ENCODE peak calls at places on chromosomes 1 and 21, in four cellular contexts. One of them, this sample, is unnamed.

GRCh38 chr21:34915364-34915834 is 133.7 kb downstream of the RUNX1 start:
- DNase-seq in spleen: no peak
- DNase-seq in suprapubic skin: no peak
- DNase-seq in Panc1: no peak
- DNase-seq in this sample: peak; percentile 10

GRCh38 chr1:235557495-235557894 is 53.2 kb upstream of the B3GALNT2 start:
- DNase-seq in spleen: no peak
- DNase-seq in suprapubic skin: no peak
- DNase-seq in Panc1: no peak
- DNase-seq in this sample: peak; percentile 78

GRCh38 chr1:209702832-209703231 is 1.8 kb upstream of the HSD11B1 start:
- DNase-seq in spleen: no peak
- DNase-seq in suprapubic skin: no peak
- DNase-seq in Panc1: no peak
- DNase-seq in this sample: no peak

GRCh38 chr1:21786640-21787039 is 3.7 kb upstream of the USP48 start:
- DNase-seq in spleen: no peak
- DNase-seq in suprapubic skin: no peak
- DNase-seq in Panc1: no peak
- DNase-seq in this sample: no peak

GRCh38 chr1:152035406-152036315 is 1.1 kb downstream of the S100A11 start:
- DNase-seq in spleen: no peak
- DNase-seq in suprapubic skin: no peak
- DNase-seq in Panc1: no peak
- DNase-seq in this sample: peak; percentile 37

GRCh38 chr1:38872401-38873026 is 634 bp downstream of the MYCBP start:
- DNase-seq in spleen: no peak
- DNase-seq in suprapubic skin: no peak
- DNase-seq in Panc1: no peak
- DNase-seq in this sample: peak; percentile 33

GRCh38 chr21:41374867-41375533 is 13.2 kb downstream of the MX2 start:
- DNase-seq in spleen: no peak
- DNase-seq in suprapubic skin: no peak
- DNase-seq in Panc1: no peak
- DNase-seq in this sample: no peak

GRCh38 chr21:15000076-15000475 is 64.7 kb downstream of the NRIP1 start:
- DNase-seq in spleen: no peak
- DNase-seq in suprapubic skin: no peak
- DNase-seq in Panc1: no peak
- DNase-seq in this sample: no peak

GRCh38 chr1:94236630-94237290 is 624 bp downstream of the ARHGAP29 start:
- DNase-seq in spleen: no peak
- DNase-seq in suprapubic skin: peak; percentile 72
- DNase-seq in Panc1: no peak
- DNase-seq in this sample: peak; percentile 69

GRCh38 chr1:7493711-7494110 is 277.4 kb upstream of the VAMP3 start:
- DNase-seq in spleen: no peak
- DNase-seq in suprapubic skin: no peak
- DNase-seq in Panc1: no peak
- DNase-seq in this sample: no peak

GRCh38 chr1:222225171-222225570 is 322.7 kb downstream of the HHIPL2 start:
- DNase-seq in spleen: no peak
- DNase-seq in suprapubic skin: no peak
- DNase-seq in Panc1: no peak
- DNase-seq in this sample: no peak

GRCh38 chr1:168321945-168322344 is 41.3 kb downstream of the TBX19 start:
- DNase-seq in spleen: no peak
- DNase-seq in suprapubic skin: no peak
- DNase-seq in Panc1: no peak
- DNase-seq in this sample: no peak

GRCh38 chr1:228283043-228283371 is 75.2 kb downstream of the OBSCN start:
- DNase-seq in spleen: peak; percentile 89
- DNase-seq in suprapubic skin: peak; percentile 54
- DNase-seq in Panc1: no peak
- DNase-seq in this sample: peak; percentile 49

GRCh38 chr1:59238993-59239392 is 57.9 kb upstream of the FGGY start:
- DNase-seq in spleen: no peak
- DNase-seq in suprapubic skin: no peak
- DNase-seq in Panc1: no peak
- DNase-seq in this sample: no peak

GRCh38 chr1:198858026-198858425 is 219.2 kb downstream of the PTPRC start:
- DNase-seq in spleen: no peak
- DNase-seq in suprapubic skin: no peak
- DNase-seq in Panc1: no peak
- DNase-seq in this sample: no peak

GRCh38 chr21:45054927-45055612 is 19.3 kb upstream of the ADARB1 start:
- DNase-seq in spleen: no peak
- DNase-seq in suprapubic skin: no peak
- DNase-seq in Panc1: no peak
- DNase-seq in this sample: no peak

GRCh38 chr1:38788285-38788684 is 71.3 kb downstream of the RRAGC start:
- DNase-seq in spleen: no peak
- DNase-seq in suprapubic skin: no peak
- DNase-seq in Panc1: no peak
- DNase-seq in this sample: peak; percentile 39

GRCh38 chr1:173861731-173862145 is 6.1 kb downstream of the GAS5 start:
- DNase-seq in spleen: no peak
- DNase-seq in suprapubic skin: no peak
- DNase-seq in Panc1: no peak
- DNase-seq in this sample: peak; percentile 36

GRCh38 chr1:192399161-192399560 is 82.4 kb downstream of the RGS21 start:
- DNase-seq in spleen: no peak
- DNase-seq in suprapubic skin: no peak
- DNase-seq in Panc1: no peak
- DNase-seq in this sample: peak; percentile 4

GRCh38 chr1:230515451-230516145 is 89.5 kb upstream of the PGBD5 start:
- DNase-seq in spleen: no peak
- DNase-seq in suprapubic skin: no peak
- DNase-seq in Panc1: no peak
- DNase-seq in this sample: peak; percentile 61

GRCh38 chr21:36549470-36549869 is 69.5 kb upstream of the CLDN14 start:
- DNase-seq in spleen: no peak
- DNase-seq in suprapubic skin: no peak
- DNase-seq in Panc1: no peak
- DNase-seq in this sample: no peak

GRCh38 chr1:229863651-229864545 is 203.1 kb upstream of the GALNT2 start:
- DNase-seq in spleen: no peak
- DNase-seq in suprapubic skin: no peak
- DNase-seq in Panc1: no peak
- DNase-seq in this sample: no peak

GRCh38 chr1:209926045-209926444 is 12.0 kb upstream of the SYT14 start:
- DNase-seq in spleen: no peak
- DNase-seq in suprapubic skin: no peak
- DNase-seq in Panc1: no peak
- DNase-seq in this sample: no peak

GRCh38 chr1:77972080-77972479 is 6.8 kb downstream of the FUBP1 start:
- DNase-seq in spleen: no peak
- DNase-seq in suprapubic skin: no peak
- DNase-seq in Panc1: no peak
- DNase-seq in this sample: peak; percentile 36

GRCh38 chr1:153760440-153760839 is 14.8 kb upstream of the SLC27A3 start:
- DNase-seq in spleen: no peak
- DNase-seq in suprapubic skin: no peak
- DNase-seq in Panc1: no peak
- DNase-seq in this sample: no peak

GRCh38 chr1:15353839-15354579 is 55.7 kb upstream of the EFHD2 start:
- DNase-seq in spleen: no peak
- DNase-seq in suprapubic skin: no peak
- DNase-seq in Panc1: no peak
- DNase-seq in this sample: no peak

GRCh38 chr1:75616436-75617433 is 5.8 kb upstream of the SLC44A5 start:
- DNase-seq in spleen: peak; percentile 74
- DNase-seq in suprapubic skin: no peak
- DNase-seq in Panc1: no peak
- DNase-seq in this sample: peak; percentile 83

GRCh38 chr1:93734999-93735398 is 53.4 kb upstream of the BCAR3 start:
- DNase-seq in spleen: no peak
- DNase-seq in suprapubic skin: no peak
- DNase-seq in Panc1: no peak
- DNase-seq in this sample: peak; percentile 32

DNA sequence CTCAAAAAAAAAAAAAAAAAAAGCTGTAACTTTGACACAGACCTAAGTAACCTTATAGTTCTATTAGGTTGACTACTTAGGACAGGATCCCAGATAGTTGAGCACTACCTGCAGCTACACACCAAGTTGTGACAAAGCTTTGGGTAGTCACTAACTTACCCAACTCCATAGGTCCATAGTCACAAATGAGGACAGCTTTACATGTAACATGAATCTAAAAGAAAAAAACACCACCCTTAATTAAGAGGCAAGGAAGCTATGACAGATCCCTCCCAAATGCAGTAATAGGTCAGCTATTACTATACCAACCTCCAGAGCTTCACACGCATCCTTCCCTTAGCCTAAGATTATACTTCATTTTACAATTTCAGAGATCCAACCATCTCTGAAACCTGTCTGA is 12.7 kb upstream of the RAB42 start:
- DNase-seq in spleen: no peak
- DNase-seq in suprapubic skin: no peak
- DNase-seq in Panc1: no peak
- DNase-seq in this sample: no peak
- H3K4me1 ChIP-seq in spleen: peaks cover 46% of the 10 kb centered on the region
- H3K4me1 ChIP-seq in suprapubic skin: peaks cover 29% of the 10 kb centered on the region
- H3K4me1 ChIP-seq in Panc1: peaks cover 4% of the 10 kb centered on the region
- H3K4me1 ChIP-seq in this sample: peaks cover 19% of the 10 kb centered on the region

DNA sequence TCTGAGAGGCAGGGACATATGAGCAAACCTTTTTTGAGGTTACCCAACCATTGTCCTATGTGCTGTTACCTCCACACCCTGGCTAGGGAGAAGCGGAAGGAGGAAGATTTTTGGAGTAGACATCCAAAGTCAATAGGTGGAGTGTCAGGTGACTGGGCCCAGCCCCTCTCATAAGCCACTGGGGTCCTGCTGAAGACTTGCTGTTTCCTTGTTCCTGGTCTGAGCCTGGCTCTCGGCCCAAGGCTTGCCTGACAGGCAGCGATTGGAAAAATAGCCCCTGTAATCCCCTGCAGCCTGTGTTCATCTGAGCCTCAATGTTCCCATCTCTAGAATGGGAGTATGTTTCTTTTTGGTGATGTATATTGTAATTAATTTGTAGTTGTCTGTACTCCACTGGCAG is 6.9 kb upstream of the PIGR start:
- DNase-seq in spleen: no peak
- DNase-seq in suprapubic skin: no peak
- DNase-seq in Panc1: no peak
- DNase-seq in this sample: no peak
- H3K27ac ChIP-seq in spleen: no peak overlapping the region
- H3K27ac ChIP-seq in suprapubic skin: peak overlapping the region; percentile 39
- H3K27ac ChIP-seq in Panc1: no peak overlapping the region
- H3K27ac ChIP-seq in this sample: no peak overlapping the region

GRCh38 chr1:45569571-45569961 is 14.3 kb upstream of the NASP start:
- DNase-seq in spleen: no peak
- DNase-seq in suprapubic skin: no peak
- DNase-seq in Panc1: no peak
- DNase-seq in this sample: no peak

GRCh38 chr1:45567911-45568310 is 15.9 kb upstream of the NASP start:
- DNase-seq in spleen: no peak
- DNase-seq in suprapubic skin: no peak
- DNase-seq in Panc1: no peak
- DNase-seq in this sample: no peak

GRCh38 chr1:45563843-45564242 is 13.2 kb downstream of the AKR1A1 start:
- DNase-seq in spleen: no peak
- DNase-seq in suprapubic skin: no peak
- DNase-seq in Panc1: no peak
- DNase-seq in this sample: no peak

GRCh38 chr1:45568421-45568820 is 15.4 kb upstream of the NASP start:
- DNase-seq in spleen: no peak
- DNase-seq in suprapubic skin: no peak
- DNase-seq in Panc1: no peak
- DNase-seq in this sample: no peak

DNA sequence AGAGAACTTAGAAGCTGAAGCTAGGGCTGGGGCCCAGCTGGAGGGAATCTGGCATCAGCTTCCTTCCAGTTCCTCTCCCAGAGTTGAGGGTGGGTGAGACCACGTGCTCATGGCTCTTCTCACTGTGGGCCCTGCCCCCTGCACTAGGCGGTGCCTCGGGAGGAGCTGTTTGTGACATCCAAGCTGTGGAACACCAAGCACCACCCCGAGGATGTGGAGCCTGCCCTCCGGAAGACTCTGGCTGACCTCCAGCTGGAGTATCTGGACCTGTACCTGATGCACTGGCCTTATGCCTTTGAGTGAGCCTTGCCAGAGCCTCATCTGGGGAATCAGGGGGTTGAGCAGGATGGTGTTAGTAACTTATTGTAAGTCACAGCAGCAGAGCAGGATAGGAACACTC is 16.1 kb downstream of the AKR1A1 start:
- DNase-seq in spleen: no peak
- DNase-seq in suprapubic skin: peak; percentile 76
- DNase-seq in Panc1: no peak
- DNase-seq in this sample: no peak
- TF ChIP-seq POLR2AphosphoS5 in spleen: peak; percentile 25
- TF ChIP-seq POLR2AphosphoS5 in suprapubic skin: no peak
- TF ChIP-seq POLR2AphosphoS5 in Panc1: no peak
- TF ChIP-seq POLR2AphosphoS5 in this sample: no peak

GRCh38 chr1:119782541-119783338 is 14.0 kb upstream of the HMGCS2 start:
- DNase-seq in spleen: no peak
- DNase-seq in suprapubic skin: no peak
- DNase-seq in Panc1: no peak
- DNase-seq in this sample: no peak
- H3K4me1 ChIP-seq in spleen: peaks cover 5% of the 10 kb centered on the region
- H3K4me1 ChIP-seq in suprapubic skin: peaks cover 52% of the 10 kb centered on the region
- H3K4me1 ChIP-seq in Panc1: peaks cover 9% of the 10 kb centered on the region
- H3K4me1 ChIP-seq in this sample: no peaks in the 10 kb centered on the region

GRCh38 chr1:218803351-218803997 is 370.2 kb upstream of the LYPLAL1 start:
- DNase-seq in spleen: no peak
- DNase-seq in suprapubic skin: no peak
- DNase-seq in Panc1: no peak
- DNase-seq in this sample: no peak
- H3K27ac ChIP-seq in spleen: no peak overlapping the region
- H3K27ac ChIP-seq in suprapubic skin: no peak overlapping the region
- H3K27ac ChIP-seq in Panc1: no peak overlapping the region
- H3K27ac ChIP-seq in this sample: no peak overlapping the region